ENCODE peak calls at places on chromosomes 11 and 22, in ten cellular contexts. T is endothelial cell of umbilical vein, F is HCT116, D is stomach, O is transverse colon, P is GM23338, M is vagina, K is SK-N-SH, W is suprapubic skin, Z is sigmoid colon. G is an unnamed sample.

GRCh38 chr22:49588739-49589138 is 238.9 kb downstream of the BRD1 start:
- DNase-seq in T (no peak), F (no peak), D (no peak), O (no peak), P (no peak), M (no peak), K (no peak), W (no peak), Z (no peak), G (no peak)

GRCh38 chr11:59960502-59961381 is 3.1 kb upstream of the OOSP4A start:
- DNase-seq in T (peak), F (no peak), D (peak), O (peak), P (no peak), M (no peak), K (peak), W (no peak), Z (no peak), G (no peak)

GRCh38 chr11:126575849-126576248 is 220.4 kb downstream of the ST3GAL4 start:
- DNase-seq in T (no peak), F (no peak), D (no peak), O (no peak), P (no peak), M (no peak), K (no peak), W (no peak), Z (no peak), G (no peak)

GRCh38 chr11:111719379-111719778 is 46.8 kb downstream of the PPP2R1B start:
- DNase-seq in T (peak), F (no peak), D (no peak), O (no peak), P (no peak), M (no peak), K (no peak), W (no peak), Z (no peak), G (no peak)

GRCh38 chr22:45999379-45999971 is 22.5 kb upstream of the WNT7B start:
- DNase-seq in T (no peak), F (no peak), D (no peak), O (no peak), P (no peak), M (no peak), K (no peak), W (no peak), Z (peak), G (no peak)

GRCh38 chr22:26672060-26672471 is 14.7 kb downstream of the MIAT start:
- DNase-seq in T (no peak), F (no peak), D (no peak), O (peak), P (no peak), M (no peak), K (no peak), W (no peak), Z (no peak), G (no peak)

GRCh38 chr22:24402460-24403192 is 24.8 kb upstream of the ADORA2A start:
- DNase-seq in T (peak), F (peak), D (peak), O (peak), P (no peak), M (no peak), K (peak), W (no peak), Z (peak), G (peak)

GRCh38 chr11:92500463-92500862 is 275.8 kb downstream of the FAT3 start:
- DNase-seq in T (no peak), F (no peak), D (no peak), O (no peak), P (no peak), M (no peak), K (no peak), W (no peak), Z (no peak), G (no peak)

DNA sequence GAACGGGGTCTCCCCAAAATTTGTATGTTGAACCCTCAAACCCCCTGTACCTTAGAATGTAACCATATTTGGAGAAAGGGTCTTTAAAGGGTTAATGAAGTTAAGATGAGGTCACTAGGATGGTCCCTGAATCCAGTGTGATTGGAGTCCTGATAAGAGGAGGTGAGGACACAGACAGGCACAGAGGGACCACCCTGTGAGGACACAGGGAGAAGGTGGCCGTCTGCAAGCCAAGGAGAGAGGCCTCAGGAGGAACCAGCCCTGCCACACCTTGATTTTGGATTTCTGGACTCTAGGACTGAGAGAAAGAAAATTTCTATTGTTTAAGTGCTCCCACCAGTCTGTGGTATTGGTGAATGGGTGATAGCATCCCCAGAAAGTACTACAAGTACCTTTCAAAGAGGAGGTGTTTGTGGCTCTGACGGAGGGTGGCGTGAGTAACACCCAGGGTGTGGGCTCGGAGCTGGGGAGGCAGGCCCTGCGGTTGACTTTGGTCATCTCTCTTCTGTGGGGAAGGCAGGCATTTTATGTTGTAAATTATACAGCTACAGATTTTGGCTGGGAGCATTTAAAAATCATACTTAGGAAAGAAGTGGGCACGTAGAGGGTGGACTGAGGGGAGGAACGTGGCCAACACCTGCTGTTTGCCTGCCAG is 13.8 kb downstream of the MRGPRF start:
- DNase-seq in T (no peak), F (no peak), D (no peak), O (peak), P (no peak), M (peak), K (no peak), W (peak), Z (peak), G (no peak)
- TF ChIP-seq POLR2AphosphoS5 in T (no peak), F (no peak), D (no peak), O (no peak), P (no peak), M (no peak), K (no peak), W (no peak), Z (no peak), G (no peak)

GRCh38 chr11:76298255-76298654 is 82.7 kb downstream of the THAP12 start:
- DNase-seq in T (no peak), F (no peak), D (no peak), O (no peak), P (no peak), M (no peak), K (no peak), W (no peak), Z (no peak), G (no peak)

GRCh38 chr11:76307978-76308747 is 72.8 kb downstream of the THAP12 start:
- DNase-seq in T (no peak), F (no peak), D (no peak), O (no peak), P (no peak), M (no peak), K (no peak), W (no peak), Z (no peak), G (no peak)

GRCh38 chr11:76302707-76303395 is 78.1 kb downstream of the THAP12 start:
- DNase-seq in T (no peak), F (no peak), D (no peak), O (no peak), P (no peak), M (no peak), K (no peak), W (no peak), Z (no peak), G (no peak)

GRCh38 chr11:76307416-76307815 is 73.5 kb downstream of the THAP12 start:
- DNase-seq in T (no peak), F (no peak), D (no peak), O (no peak), P (no peak), M (no peak), K (no peak), W (no peak), Z (no peak), G (no peak)

DNA sequence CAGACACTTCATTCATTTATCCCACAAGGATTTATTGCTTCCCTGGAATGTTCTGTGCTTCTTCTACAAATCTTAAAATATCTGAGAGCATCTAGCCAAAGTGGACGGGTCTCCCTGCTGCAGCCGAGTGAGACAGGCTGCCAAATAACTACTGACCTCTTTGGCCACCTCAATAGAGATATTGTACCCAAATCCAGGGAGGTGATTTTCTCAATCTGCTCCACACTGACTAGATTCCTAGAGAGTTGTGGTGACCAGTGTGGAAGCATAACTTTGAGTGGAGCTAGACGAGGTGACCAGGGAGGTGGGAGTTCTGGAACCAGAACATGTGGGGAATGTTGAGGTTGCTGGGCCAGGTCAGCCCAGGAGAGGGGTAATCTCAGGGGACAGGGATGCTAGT is 77.5 kb downstream of the THAP12 start:
- DNase-seq in T (no peak), F (no peak), D (no peak), O (no peak), P (no peak), M (no peak), K (no peak), W (no peak), Z (no peak), G (no peak)
- TF ChIP-seq CTCF in T (no peak), F (no peak), D (no peak), O (no peak), P (no peak), M (no peak), K (no peak), W (no peak), Z (no peak), G (no peak)

GRCh38 chr11:57668467-57668890 is 565 bp downstream of the ZDHHC5 start:
- DNase-seq in T (peak), F (no peak), D (no peak), O (peak), P (peak), M (no peak), K (no peak), W (no peak), Z (no peak), G (no peak)

GRCh38 chr11:57662893-57663292 is 5.0 kb upstream of the ZDHHC5 start:
- DNase-seq in T (no peak), F (no peak), D (no peak), O (no peak), P (peak), M (no peak), K (no peak), W (no peak), Z (no peak), G (no peak)

GRCh38 chr11:57667065-57667714 is 724 bp upstream of the ZDHHC5 start:
- DNase-seq in T (peak), F (peak), D (peak), O (peak), P (peak), M (peak), K (peak), W (peak), Z (peak), G (peak)

GRCh38 chr11:57663975-57664374 is 3.9 kb upstream of the ZDHHC5 start:
- DNase-seq in T (no peak), F (no peak), D (no peak), O (no peak), P (no peak), M (no peak), K (no peak), W (no peak), Z (no peak), G (no peak)

GRCh38 chr11:57667715-57668466 is at the start of gene ZDHHC5:
- DNase-seq in T (peak), F (peak), D (peak), O (peak), P (peak), M (peak), K (peak), W (peak), Z (peak), G (peak)
- TF ChIP-seq POLR2AphosphoS5 in T (peak), F (peak), D (peak), O (peak), P (peak), M (no peak), K (peak), W (no peak), Z (peak), G (peak)

GRCh38 chr11:27216268-27217149 is 146.5 kb downstream of the CCDC34 start:
- DNase-seq in T (peak), F (no peak), D (no peak), O (peak), P (no peak), M (no peak), K (peak), W (no peak), Z (peak), G (no peak)

GRCh38 chr11:27217496-27217895 is 145.5 kb downstream of the CCDC34 start:
- DNase-seq in T (no peak), F (no peak), D (no peak), O (no peak), P (no peak), M (no peak), K (no peak), W (no peak), Z (no peak), G (no peak)

GRCh38 chr11:27215471-27216267 is 147.3 kb downstream of the CCDC34 start:
- DNase-seq in T (peak), F (no peak), D (peak), O (no peak), P (no peak), M (no peak), K (no peak), W (no peak), Z (no peak), G (no peak)

GRCh38 chr11:27218498-27219038 is 144.4 kb downstream of the CCDC34 start:
- DNase-seq in T (no peak), F (no peak), D (no peak), O (no peak), P (no peak), M (no peak), K (no peak), W (no peak), Z (no peak), G (no peak)

DNA sequence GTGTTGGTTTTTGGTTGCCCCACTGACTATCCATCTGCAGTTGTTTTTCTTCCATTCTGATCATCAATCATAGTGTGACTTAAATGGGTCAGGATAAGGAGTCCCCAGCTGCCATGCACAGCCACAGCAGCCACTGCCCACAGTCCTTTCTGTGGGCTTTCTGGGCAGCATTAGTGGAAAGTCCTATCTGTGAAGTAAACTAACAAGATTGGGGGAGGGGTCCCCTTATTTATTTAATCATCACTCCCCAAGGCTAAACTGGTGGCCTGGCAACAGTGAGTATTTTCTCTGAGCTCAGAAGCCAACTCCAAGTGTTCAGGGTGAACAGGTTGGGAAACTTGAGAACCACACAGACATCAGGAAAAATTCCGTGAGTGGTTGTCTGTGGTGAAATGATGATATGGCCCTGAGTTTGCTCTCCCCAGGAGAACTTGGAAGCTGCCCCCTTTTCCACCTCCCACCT is 145.0 kb downstream of the CCDC34 start:
- DNase-seq in T (no peak), F (no peak), D (no peak), O (no peak), P (no peak), M (no peak), K (no peak), W (no peak), Z (no peak), G (no peak)
- TF ChIP-seq CTCF in T (no peak), F (no peak), D (no peak), O (no peak), P (no peak), M (no peak), K (no peak), W (no peak), Z (no peak), G (no peak)

DNA sequence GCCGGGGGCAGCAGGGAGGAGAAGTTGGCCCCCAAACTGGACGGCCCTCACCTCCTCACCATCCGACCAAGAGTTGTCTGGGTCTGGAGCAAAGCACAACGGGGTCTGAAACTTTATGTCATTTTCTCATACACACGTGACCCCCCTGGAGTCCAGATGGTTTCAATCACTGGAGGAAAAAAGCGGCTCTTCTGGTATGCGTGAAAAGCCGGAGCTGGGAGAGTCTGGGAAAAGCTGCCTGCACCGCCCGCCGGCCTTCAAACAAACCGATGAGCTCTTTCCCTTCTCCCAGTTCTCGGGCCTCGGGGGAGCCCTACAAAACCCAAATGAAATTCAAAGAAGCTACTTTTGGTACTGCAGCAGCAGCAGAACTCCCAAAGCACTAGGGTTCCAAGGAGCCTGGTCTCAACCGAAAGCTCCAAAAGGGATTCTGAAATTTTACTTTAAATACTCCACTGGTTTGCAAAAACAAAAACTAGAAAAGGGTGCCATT is 39.7 kb upstream of the AKIP1 start:
- DNase-seq in T (peak), F (peak), D (peak), O (peak), P (peak), M (peak), K (peak), W (peak), Z (peak), G (no peak)
- TF ChIP-seq POLR2AphosphoS5 in T (no peak), F (no peak), D (peak), O (peak), P (no peak), M (peak), K (peak), W (no peak), Z (peak), G (no peak)

GRCh38 chr22:22450343-22450839 is 58.2 kb downstream of the ZNF280B start:
- DNase-seq in T (no peak), F (no peak), D (peak), O (peak), P (no peak), M (no peak), K (no peak), W (no peak), Z (peak), G (no peak)
- TF ChIP-seq CTCF in T (no peak), F (no peak), D (no peak), O (no peak), P (no peak), M (no peak), K (no peak), W (no peak), Z (no peak), G (no peak)

GRCh38 chr11:70319694-70320093 is 49.2 kb downstream of the PPFIA1 start:
- DNase-seq in T (peak), F (no peak), D (no peak), O (no peak), P (no peak), M (no peak), K (no peak), W (no peak), Z (no peak), G (no peak)
- TF ChIP-seq POLR2AphosphoS5 in T (no peak), F (no peak), D (no peak), O (no peak), P (no peak), M (no peak), K (no peak), W (no peak), Z (no peak), G (no peak)

G was measured in Panc1.